ENCODE peak calls at places on chromosomes 1 and 21, in six cellular contexts. One of them, this sample, is unnamed.

GRCh38 chr1:86778510-86779218 is 74.3 kb downstream of the SH3GLB1 start:
- DNase-seq in hepatocyte: no peak
- DNase-seq in brain microvascular endothelial cell: no peak
- DNase-seq in left lung: no peak
- DNase-seq in upper lobe of right lung: no peak
- DNase-seq in cardiac fibroblast: peak; percentile 61
- DNase-seq in this sample: no peak

GRCh38 chr21:45403825-45404725 is 890 bp upstream of the COL18A1 start:
- DNase-seq in cardiac fibroblast: peak; percentile 29
- DNase-seq in left lung: peak; percentile 80
- DNase-seq in hepatocyte: peak; percentile 58
- DNase-seq in upper lobe of right lung: no peak
- DNase-seq in brain microvascular endothelial cell: no peak
- DNase-seq in this sample: peak; percentile 94

GRCh38 chr1:60427701-60428100 is 354.1 kb upstream of the C1orf87 start:
- DNase-seq in upper lobe of right lung: no peak
- DNase-seq in brain microvascular endothelial cell: peak; percentile 16
- DNase-seq in hepatocyte: no peak
- DNase-seq in cardiac fibroblast: peak; percentile 21
- DNase-seq in left lung: no peak
- DNase-seq in this sample: no peak

GRCh38 chr21:21046063-21046462 is 47.9 kb downstream of the NCAM2 start:
- DNase-seq in brain microvascular endothelial cell: no peak
- DNase-seq in hepatocyte: no peak
- DNase-seq in upper lobe of right lung: no peak
- DNase-seq in left lung: no peak
- DNase-seq in cardiac fibroblast: no peak
- DNase-seq in this sample: no peak

GRCh38 chr1:171898956-171899355 is 57.7 kb downstream of the DNM3 start:
- DNase-seq in cardiac fibroblast: no peak
- DNase-seq in hepatocyte: no peak
- DNase-seq in left lung: no peak
- DNase-seq in upper lobe of right lung: no peak
- DNase-seq in brain microvascular endothelial cell: no peak
- DNase-seq in this sample: no peak

GRCh38 chr1:212433577-212434462 is 1.1 kb downstream of the NENF start:
- DNase-seq in hepatocyte: no peak
- DNase-seq in brain microvascular endothelial cell: no peak
- DNase-seq in upper lobe of right lung: no peak
- DNase-seq in cardiac fibroblast: no peak
- DNase-seq in left lung: no peak
- DNase-seq in this sample: no peak

GRCh38 chr1:221316491-221317056 is 425.3 kb downstream of the DUSP10 start:
- DNase-seq in brain microvascular endothelial cell: no peak
- DNase-seq in left lung: no peak
- DNase-seq in upper lobe of right lung: no peak
- DNase-seq in cardiac fibroblast: peak; percentile 84
- DNase-seq in hepatocyte: no peak
- DNase-seq in this sample: no peak

GRCh38 chr1:1858382-1859086 is 32.4 kb downstream of the GNB1 start:
- DNase-seq in brain microvascular endothelial cell: peak; percentile 86
- DNase-seq in hepatocyte: peak; percentile 91
- DNase-seq in cardiac fibroblast: peak; percentile 93
- DNase-seq in left lung: no peak
- DNase-seq in upper lobe of right lung: no peak
- DNase-seq in this sample: peak; percentile 94

GRCh38 chr1:84344286-84344685 is 42.8 kb downstream of the SAMD13 start:
- DNase-seq in cardiac fibroblast: peak; percentile 66
- DNase-seq in upper lobe of right lung: no peak
- DNase-seq in brain microvascular endothelial cell: peak; percentile 76
- DNase-seq in hepatocyte: no peak
- DNase-seq in left lung: no peak
- DNase-seq in this sample: no peak

GRCh38 chr1:3673381-3674099 is 21.2 kb downstream of the TP73 start:
- DNase-seq in cardiac fibroblast: no peak
- DNase-seq in left lung: peak; percentile 67
- DNase-seq in brain microvascular endothelial cell: no peak
- DNase-seq in hepatocyte: no peak
- DNase-seq in upper lobe of right lung: peak; percentile 37
- DNase-seq in this sample: no peak

GRCh38 chr1:51559064-51559500 is 40.0 kb upstream of the EPS15 start:
- DNase-seq in cardiac fibroblast: no peak
- DNase-seq in left lung: no peak
- DNase-seq in hepatocyte: no peak
- DNase-seq in brain microvascular endothelial cell: no peak
- DNase-seq in upper lobe of right lung: no peak
- DNase-seq in this sample: no peak

GRCh38 chr1:225448146-225448805 is 20.4 kb upstream of the LBR start:
- DNase-seq in cardiac fibroblast: no peak
- DNase-seq in hepatocyte: no peak
- DNase-seq in left lung: no peak
- DNase-seq in brain microvascular endothelial cell: no peak
- DNase-seq in upper lobe of right lung: peak; percentile 33
- DNase-seq in this sample: no peak

GRCh38 chr21:17900990-17901385 is 81.8 kb upstream of the C21orf91 start:
- DNase-seq in hepatocyte: no peak
- DNase-seq in upper lobe of right lung: no peak
- DNase-seq in cardiac fibroblast: no peak
- DNase-seq in brain microvascular endothelial cell: no peak
- DNase-seq in left lung: no peak
- DNase-seq in this sample: no peak

GRCh38 chr1:152878042-152878441 is at the start of gene SMCP:
- DNase-seq in upper lobe of right lung: no peak
- DNase-seq in cardiac fibroblast: no peak
- DNase-seq in hepatocyte: no peak
- DNase-seq in brain microvascular endothelial cell: no peak
- DNase-seq in left lung: no peak
- DNase-seq in this sample: no peak

GRCh38 chr1:182783068-182783467 is 6.5 kb upstream of the NPL start:
- DNase-seq in cardiac fibroblast: no peak
- DNase-seq in upper lobe of right lung: no peak
- DNase-seq in brain microvascular endothelial cell: no peak
- DNase-seq in hepatocyte: no peak
- DNase-seq in left lung: no peak
- DNase-seq in this sample: no peak

GRCh38 chr1:89844236-89844807 is 23.5 kb downstream of the LRRC8D start:
- DNase-seq in upper lobe of right lung: no peak
- DNase-seq in brain microvascular endothelial cell: no peak
- DNase-seq in cardiac fibroblast: peak; percentile 30
- DNase-seq in hepatocyte: no peak
- DNase-seq in left lung: no peak
- DNase-seq in this sample: no peak

GRCh38 chr1:58108783-58109182 is 437.7 kb downstream of the OMA1 start:
- DNase-seq in left lung: no peak
- DNase-seq in cardiac fibroblast: no peak
- DNase-seq in brain microvascular endothelial cell: no peak
- DNase-seq in upper lobe of right lung: no peak
- DNase-seq in hepatocyte: no peak
- DNase-seq in this sample: no peak

DNA sequence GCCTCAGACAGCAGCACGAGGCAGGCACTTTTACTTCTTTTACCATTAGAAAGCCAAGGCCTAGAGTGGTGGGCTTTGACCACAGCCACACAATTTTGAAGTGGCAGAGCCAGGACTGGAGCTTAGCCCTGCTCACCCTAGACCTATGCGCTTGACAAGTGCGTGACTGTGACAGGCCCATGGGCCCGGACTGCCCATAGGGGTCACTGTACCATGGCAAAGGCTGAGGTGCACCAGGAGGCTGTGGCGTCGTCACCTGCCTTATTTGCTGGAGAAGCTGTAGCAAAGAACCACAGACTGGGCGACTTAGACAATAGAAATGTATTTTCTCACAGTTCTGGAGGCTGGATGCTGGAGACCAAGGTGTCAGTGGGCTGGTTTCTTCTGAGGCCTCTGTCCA is 2.6 kb upstream of the TMEM82 start:
- DNase-seq in left lung: no peak
- DNase-seq in upper lobe of right lung: no peak
- DNase-seq in hepatocyte: no peak
- DNase-seq in cardiac fibroblast: no peak
- DNase-seq in brain microvascular endothelial cell: no peak
- DNase-seq in this sample: no peak
- TF ChIP-seq CTCF in left lung: no peak
- TF ChIP-seq CTCF in upper lobe of right lung: no peak
- TF ChIP-seq CTCF in hepatocyte: no peak
- TF ChIP-seq CTCF in cardiac fibroblast: peak; percentile 27
- TF ChIP-seq CTCF in brain microvascular endothelial cell: peak; percentile 44
- TF ChIP-seq CTCF in this sample: no peak

GRCh38 chr1:22141948-22142314 is 966 bp downstream of the WNT4 start:
- DNase-seq in left lung: no peak
- DNase-seq in hepatocyte: peak; percentile 27
- DNase-seq in cardiac fibroblast: no peak
- DNase-seq in brain microvascular endothelial cell: no peak
- DNase-seq in upper lobe of right lung: no peak
- DNase-seq in this sample: no peak

GRCh38 chr1:22139066-22139594 is 3.8 kb downstream of the WNT4 start:
- DNase-seq in cardiac fibroblast: no peak
- DNase-seq in hepatocyte: no peak
- DNase-seq in left lung: peak; percentile 44
- DNase-seq in brain microvascular endothelial cell: no peak
- DNase-seq in upper lobe of right lung: no peak
- DNase-seq in this sample: no peak

GRCh38 chr1:22141493-22141892 is 1.4 kb downstream of the WNT4 start:
- DNase-seq in brain microvascular endothelial cell: no peak
- DNase-seq in hepatocyte: no peak
- DNase-seq in left lung: no peak
- DNase-seq in upper lobe of right lung: no peak
- DNase-seq in cardiac fibroblast: no peak
- DNase-seq in this sample: no peak

GRCh38 chr1:22139817-22140216 is 3.1 kb downstream of the WNT4 start:
- DNase-seq in upper lobe of right lung: no peak
- DNase-seq in left lung: peak; percentile 71
- DNase-seq in hepatocyte: no peak
- DNase-seq in brain microvascular endothelial cell: no peak
- DNase-seq in cardiac fibroblast: no peak
- DNase-seq in this sample: no peak

GRCh38 chr1:22140681-22141080 is 2.2 kb downstream of the WNT4 start:
- DNase-seq in left lung: no peak
- DNase-seq in hepatocyte: no peak
- DNase-seq in brain microvascular endothelial cell: no peak
- DNase-seq in upper lobe of right lung: no peak
- DNase-seq in cardiac fibroblast: no peak
- DNase-seq in this sample: no peak
- H3K4me3 ChIP-seq in left lung: no peak overlapping the region
- H3K4me3 ChIP-seq in hepatocyte: no peak overlapping the region
- H3K4me3 ChIP-seq in brain microvascular endothelial cell: no peak overlapping the region
- H3K4me3 ChIP-seq in upper lobe of right lung: no peak overlapping the region
- H3K4me3 ChIP-seq in cardiac fibroblast: no peak overlapping the region
- H3K4me3 ChIP-seq in this sample: no peak overlapping the region

GRCh38 chr1:154992721-154993571 is 440 bp upstream of the LENEP start:
- DNase-seq in hepatocyte: no peak
- DNase-seq in brain microvascular endothelial cell: peak; percentile 40
- DNase-seq in upper lobe of right lung: peak; percentile 42
- DNase-seq in left lung: no peak
- DNase-seq in cardiac fibroblast: peak; percentile 65
- DNase-seq in this sample: no peak
- TF ChIP-seq CTCF in hepatocyte: no peak
- TF ChIP-seq CTCF in brain microvascular endothelial cell: peak; percentile 47
- TF ChIP-seq CTCF in upper lobe of right lung: no peak
- TF ChIP-seq CTCF in left lung: no peak
- TF ChIP-seq CTCF in cardiac fibroblast: no peak
- TF ChIP-seq CTCF in this sample: no peak

DNA sequence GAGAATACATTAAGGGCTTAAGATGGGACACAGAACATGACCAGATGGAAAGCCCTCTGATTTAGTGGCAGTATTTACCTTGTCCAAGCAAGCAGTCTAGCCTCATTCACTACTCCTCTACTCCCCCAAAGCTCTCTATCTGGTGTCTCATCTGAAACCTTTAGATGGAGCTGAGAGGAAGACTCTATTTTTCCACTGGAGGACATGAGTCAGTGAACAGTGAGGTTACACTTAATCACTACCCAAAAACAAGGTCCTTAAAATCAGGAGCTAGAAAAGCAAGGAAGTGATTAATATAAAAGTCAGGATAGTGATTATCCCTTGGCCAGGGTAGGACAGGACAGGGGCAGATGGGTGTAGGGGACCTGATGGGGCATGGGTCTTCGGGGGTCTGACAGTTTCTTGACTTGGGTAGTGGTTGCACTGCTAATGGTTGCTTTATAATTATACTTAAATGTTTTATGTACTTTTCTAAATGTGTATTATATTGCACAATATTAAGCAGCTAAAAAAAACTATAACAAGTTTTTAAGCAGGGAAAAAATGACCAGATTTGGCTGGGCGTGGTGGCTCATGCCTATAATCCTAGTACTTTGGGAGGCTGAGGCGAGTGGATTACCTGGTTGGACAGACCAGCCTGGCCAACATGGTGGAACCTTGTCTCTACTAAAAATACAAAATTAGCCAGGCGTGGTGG is 3.0 kb downstream of the PTPN22 start:
- DNase-seq in left lung: no peak
- DNase-seq in cardiac fibroblast: peak; percentile 75
- DNase-seq in upper lobe of right lung: no peak
- DNase-seq in brain microvascular endothelial cell: no peak
- DNase-seq in hepatocyte: no peak
- DNase-seq in this sample: no peak
- H3K4me3 ChIP-seq in left lung: no peak overlapping the region
- H3K4me3 ChIP-seq in cardiac fibroblast: no peak overlapping the region
- H3K4me3 ChIP-seq in upper lobe of right lung: no peak overlapping the region
- H3K4me3 ChIP-seq in brain microvascular endothelial cell: no peak overlapping the region
- H3K4me3 ChIP-seq in hepatocyte: no peak overlapping the region
- H3K4me3 ChIP-seq in this sample: no peak overlapping the region

DNA sequence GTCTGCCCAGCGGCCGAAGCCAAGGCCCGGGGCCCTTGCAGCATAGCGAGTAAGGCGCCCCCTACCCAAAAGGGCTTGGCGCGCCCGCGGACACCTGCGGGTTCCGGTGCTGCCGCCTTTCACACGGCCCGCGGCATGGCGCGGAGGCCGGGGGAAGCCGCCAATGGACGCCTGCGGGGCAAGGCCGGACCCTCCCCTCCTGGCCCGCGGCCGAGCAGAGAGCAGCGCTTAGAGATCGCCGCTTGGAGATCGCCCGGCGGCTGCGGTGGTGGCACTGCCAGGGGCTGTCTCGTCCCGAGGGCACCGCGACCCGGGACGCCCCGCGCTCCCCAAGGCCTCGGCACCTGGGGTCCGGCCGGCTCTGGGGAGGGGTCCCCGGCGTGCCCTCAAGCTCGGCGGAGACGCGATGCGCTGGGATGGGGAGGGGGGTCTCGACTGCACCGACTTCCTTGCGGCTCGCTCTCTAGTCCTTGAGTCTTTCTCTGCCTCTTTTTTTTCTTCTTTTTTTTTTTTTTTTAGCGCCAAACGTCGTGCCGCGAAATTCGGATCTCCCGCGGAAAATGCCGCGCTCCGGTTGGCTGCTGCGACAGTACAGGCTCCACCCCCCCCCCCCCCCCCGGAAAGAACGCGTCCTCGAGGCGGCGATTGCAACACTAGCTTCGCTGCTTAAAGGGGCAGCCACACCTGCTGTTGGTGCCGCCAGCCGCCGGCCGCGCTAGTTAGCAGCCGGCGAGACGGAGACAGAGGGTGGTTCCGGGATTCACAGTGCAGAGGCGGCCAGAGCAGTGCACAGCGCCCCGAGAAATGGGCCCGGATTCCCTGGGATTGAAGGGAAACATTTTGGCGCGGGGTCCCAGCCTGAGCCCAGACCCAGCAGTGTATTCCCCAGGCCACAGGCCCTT is at the start of gene E2F2:
- DNase-seq in cardiac fibroblast: peak; percentile 80
- DNase-seq in brain microvascular endothelial cell: peak; percentile 68
- DNase-seq in upper lobe of right lung: peak; percentile 90
- DNase-seq in hepatocyte: peak; percentile 94
- DNase-seq in left lung: peak; percentile 93
- DNase-seq in this sample: peak; percentile 97
- TF ChIP-seq CTCF in cardiac fibroblast: no peak
- TF ChIP-seq CTCF in brain microvascular endothelial cell: peak; percentile 25
- TF ChIP-seq CTCF in upper lobe of right lung: peak; percentile 12
- TF ChIP-seq CTCF in hepatocyte: no peak
- TF ChIP-seq CTCF in left lung: no peak
- TF ChIP-seq CTCF in this sample: peak; percentile 23

This sample was measured in esophagus muscularis mucosa.